ENCODE peak calls at places on chromosomes 12 and 14, in ten cellular contexts. L is BE2C, X is AG10803, J is pancreas, I is fibroblast of lung, Z is tibial artery, T is HL-60, V is cardiac fibroblast, N is AG09319, M is right lobe of liver. D is an unnamed sample.

GRCh38 chr14:101058571-101058970 is 155.0 kb upstream of the RTL1 start:
- DNase-seq in V (peak), J (no peak), N (no peak), T (no peak), Z (no peak), X (peak), I (peak), M (no peak), L (no peak), D (no peak)

GRCh38 chr12:133264173-133264572 is 28.5 kb upstream of the ANHX start:
- DNase-seq in I (no peak), J (no peak), L (no peak), M (no peak), V (no peak), N (no peak), T (no peak), Z (peak), X (no peak), D (no peak)

GRCh38 chr14:70888151-70888499 is 19.1 kb upstream of the PCNX1 start:
- DNase-seq in L (no peak), Z (no peak), X (no peak), I (no peak), J (no peak), M (no peak), N (no peak), V (no peak), T (no peak), D (no peak)

GRCh38 chr12:19641235-19642080 is 202.2 kb downstream of the AEBP2 start:
- DNase-seq in I (peak), T (no peak), Z (no peak), X (peak), N (peak), J (no peak), V (no peak), L (no peak), M (no peak), D (no peak)

GRCh38 chr12:123720141-123720814 is 8.1 kb downstream of the ATP6V0A2 start:
- DNase-seq in T (no peak), N (no peak), Z (no peak), X (no peak), M (no peak), J (no peak), V (no peak), I (no peak), L (no peak), D (no peak)

GRCh38 chr12:124463341-124463861 is 104.0 kb downstream of the NCOR2 start:
- DNase-seq in X (no peak), M (no peak), L (peak), N (no peak), T (no peak), V (no peak), J (no peak), I (no peak), Z (no peak), D (no peak)

GRCh38 chr14:102215522-102216250 is 76.0 kb downstream of the WDR20 start:
- DNase-seq in T (no peak), N (no peak), V (peak), J (no peak), X (no peak), Z (no peak), I (peak), L (no peak), M (no peak), D (no peak)

GRCh38 chr12:13670249-13670648 is 311.2 kb downstream of the GRIN2B start:
- DNase-seq in Z (no peak), J (no peak), V (no peak), N (no peak), L (no peak), M (no peak), I (no peak), X (no peak), T (no peak), D (no peak)

GRCh38 chr12:87368259-87368658 is 660.9 kb downstream of the C12orf50 start:
- DNase-seq in I (no peak), N (no peak), M (no peak), V (no peak), J (no peak), L (no peak), T (no peak), Z (no peak), X (no peak), D (no peak)
- TF ChIP-seq CTCF in I (no peak), N (no peak), M (no peak), V (no peak), J (no peak), L (no peak), T (no peak), Z (no peak), X (no peak), D (no peak)

GRCh38 chr14:64764641-64765520 is 60.7 kb downstream of the PLEKHG3 start:
- DNase-seq in V (peak), M (peak), N (peak), X (peak), J (peak), L (peak), I (peak), T (peak), Z (peak), D (peak)
- TF ChIP-seq CTCF in V (peak), M (peak), N (peak), X (peak), J (peak), L (peak), I (peak), T (peak), Z (peak), D (peak)

DNA sequence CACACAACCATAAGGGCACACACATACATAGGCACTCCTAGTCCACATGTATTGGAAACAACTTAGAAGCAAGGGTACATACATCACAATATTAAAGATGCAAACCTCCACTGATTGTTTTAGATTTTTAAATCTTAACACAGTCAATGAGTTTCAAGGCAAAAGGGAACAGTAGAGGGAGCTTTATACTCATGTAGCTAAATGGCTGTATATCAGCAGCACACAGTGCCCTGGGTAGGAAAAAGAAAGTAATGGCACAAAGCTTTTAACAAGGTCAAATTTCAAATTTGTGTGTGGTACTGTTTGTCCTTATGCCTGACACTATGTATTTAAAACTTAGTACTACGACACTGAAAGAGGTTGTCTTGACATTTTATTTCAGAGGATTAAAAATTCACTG is 262.0 kb downstream of the MED13L start:
- DNase-seq in X (peak), Z (no peak), L (no peak), N (peak), I (peak), V (peak), T (no peak), M (no peak), J (no peak), D (no peak)
- TF ChIP-seq CTCF in X (peak), Z (peak), L (peak), N (peak), I (peak), V (peak), T (no peak), M (peak), J (peak), D (no peak)

GRCh38 chr12:46131729-46132128 is 137.1 kb downstream of the SLC38A1 start:
- DNase-seq in M (no peak), X (peak), Z (no peak), V (peak), I (no peak), N (no peak), T (no peak), L (no peak), J (no peak), D (no peak)
- TF ChIP-seq CTCF in M (no peak), X (peak), Z (no peak), V (no peak), I (no peak), N (no peak), T (no peak), L (peak), J (no peak), D (no peak)

DNA sequence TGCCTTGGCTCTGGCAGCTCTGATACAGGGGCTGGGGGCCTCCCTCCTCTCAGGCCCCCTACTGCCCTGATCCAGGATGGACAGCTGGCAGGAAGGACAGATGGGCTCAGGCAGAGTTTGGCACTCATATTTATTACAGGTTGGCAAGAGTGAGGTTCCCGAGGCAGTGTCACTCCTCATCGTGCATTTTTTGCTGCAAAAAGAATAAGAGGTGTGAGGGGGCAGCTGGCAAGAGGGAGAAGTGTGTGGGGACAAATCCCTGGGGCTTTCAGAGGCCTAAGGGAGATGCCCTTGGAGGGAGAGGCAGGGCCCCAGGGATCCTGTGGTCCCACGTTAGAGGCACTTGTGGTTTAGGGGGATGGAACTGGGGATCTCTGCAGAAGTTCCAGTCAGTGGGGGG is 5.0 kb downstream of the CMTM5 start:
- DNase-seq in Z (no peak), I (no peak), V (no peak), J (no peak), L (no peak), N (no peak), M (no peak), T (no peak), X (no peak), D (no peak)
- TF ChIP-seq CTCF in Z (no peak), I (no peak), V (no peak), J (no peak), L (no peak), N (no peak), M (no peak), T (no peak), X (no peak), D (no peak)